ENCODE peak calls at places on chromosomes 6 and 20, in nine cellular contexts. Q, P, W, C, M, H, G, R and O are unnamed samples.
A peak's percentile ranks its signal among the peaks of the same experiment; 100 is the strongest.

GRCh38 chr6:109695468-109695867 is 4.4 kb downstream of the FIG4 start:
- DNase-seq in Q (no peak), P (no peak), W (no peak), C (peak; percentile 62), M (no peak), H (peak; percentile 41), G (no peak), R (no peak), O (no peak)

GRCh38 chr6:169577236-169577635 is 124.6 kb downstream of the WDR27 start:
- DNase-seq in Q (no peak), P (no peak), W (no peak), C (no peak), M (no peak), H (no peak), G (no peak), R (no peak), O (no peak)

GRCh38 chr6:45640811-45641210 is 263.1 kb upstream of the SUPT3H start:
- DNase-seq in Q (no peak), P (no peak), W (no peak), C (no peak), M (no peak), H (no peak), G (no peak), R (no peak), O (no peak)

GRCh38 chr6:134967711-134968110 is 17.8 kb upstream of the ALDH8A1 start:
- DNase-seq in Q (no peak), P (no peak), W (no peak), C (no peak), M (no peak), H (no peak), G (no peak), R (no peak), O (no peak)

GRCh38 chr6:5517781-5518180 is 256.5 kb downstream of the FARS2 start:
- DNase-seq in Q (no peak), P (no peak), W (no peak), C (no peak), M (no peak), H (no peak), G (no peak), R (no peak), O (no peak)

GRCh38 chr20:5127204-5127858 is 523 bp downstream of the CDS2 start:
- DNase-seq in Q (no peak), P (peak; percentile 43), W (no peak), C (peak; percentile 74), M (peak; percentile 55), H (peak; percentile 54), G (peak; percentile 26), R (peak; percentile 70), O (peak; percentile 54)

GRCh38 chr6:73929421-73929820 is 233.4 kb downstream of the CD109 start:
- DNase-seq in Q (peak; percentile 32), P (no peak), W (no peak), C (no peak), M (no peak), H (no peak), G (no peak), R (no peak), O (no peak)

GRCh38 chr6:133099573-133099972 is 141.6 kb upstream of the EYA4 start:
- DNase-seq in Q (peak; percentile 83), P (no peak), W (no peak), C (peak; percentile 63), M (no peak), H (peak; percentile 93), G (no peak), R (no peak), O (no peak)

GRCh38 chr6:161067749-161068148 is 76.2 kb downstream of the MAP3K4 start:
- DNase-seq in Q (no peak), P (no peak), W (no peak), C (no peak), M (no peak), H (no peak), G (no peak), R (no peak), O (no peak)

GRCh38 chr6:25223421-25224052 is 55.6 kb upstream of the CARMIL1 start:
- DNase-seq in Q (peak; percentile 61), P (peak; percentile 19), W (peak; percentile 45), C (peak; percentile 80), M (peak; percentile 30), H (peak; percentile 54), G (peak; percentile 57), R (peak; percentile 64), O (peak; percentile 4)

GRCh38 chr6:155188707-155189496 is 74.9 kb upstream of the CLDN20 start:
- DNase-seq in Q (no peak), P (no peak), W (no peak), C (no peak), M (no peak), H (peak; percentile 27), G (no peak), R (no peak), O (no peak)

GRCh38 chr20:10315138-10315537 is 96.5 kb downstream of the SNAP25 start:
- DNase-seq in Q (no peak), P (no peak), W (no peak), C (no peak), M (no peak), H (peak; percentile 24), G (no peak), R (no peak), O (no peak)

GRCh38 chr20:52231230-52231746 is 39.7 kb upstream of the ZFP64 start:
- DNase-seq in Q (no peak), P (no peak), W (no peak), C (no peak), M (peak; percentile 41), H (peak; percentile 98), G (no peak), R (no peak), O (no peak)

GRCh38 chr6:113111550-113111949 is 745.6 kb upstream of the MARCKS start:
- DNase-seq in Q (no peak), P (no peak), W (no peak), C (no peak), M (no peak), H (no peak), G (no peak), R (no peak), O (no peak)
- TF ChIP-seq REST in Q (no peak), P (no peak), W (no peak), C (no peak), M (no peak), H (no peak), G (no peak), R (no peak), O (no peak)

DNA sequence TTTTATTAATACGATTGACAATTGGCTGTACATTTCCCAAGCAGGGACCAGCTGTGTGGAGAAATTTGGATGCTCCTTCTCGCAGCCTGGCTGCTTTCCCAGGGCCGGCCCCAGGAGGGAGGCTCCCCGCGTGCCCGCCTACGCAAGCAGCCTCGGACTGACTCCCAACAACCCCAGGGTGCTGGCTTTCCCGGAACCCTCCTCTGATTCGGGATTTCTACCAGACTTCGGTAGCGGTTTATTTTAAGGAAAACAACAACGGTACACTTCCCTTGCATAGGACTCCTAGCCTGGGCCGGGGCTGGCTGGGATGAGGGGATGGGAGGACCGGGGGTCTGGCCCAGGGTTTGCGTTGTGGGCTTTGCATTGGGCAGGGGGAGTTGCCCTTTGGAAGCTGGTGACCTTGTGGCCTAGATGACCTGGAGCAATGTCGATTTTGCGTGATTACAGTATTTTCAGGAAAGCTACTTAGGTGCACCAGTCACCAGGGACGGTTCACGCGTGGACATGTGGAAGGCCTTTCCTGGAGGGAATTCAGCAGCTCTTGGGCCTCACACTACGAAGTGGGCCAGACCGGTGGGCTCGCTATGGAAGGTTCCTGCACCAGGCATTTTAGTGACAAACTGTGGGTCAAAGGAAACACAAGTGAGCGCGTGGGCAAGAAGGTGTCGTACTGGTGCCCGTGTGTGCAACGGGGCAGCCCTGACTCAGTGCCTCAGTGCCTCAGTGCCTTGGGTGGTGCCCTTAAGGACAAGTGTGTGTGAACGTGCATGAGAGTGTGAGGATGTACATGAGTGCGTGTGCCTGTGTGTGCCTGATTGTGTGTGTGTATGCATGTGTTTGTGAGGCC is 20.7 kb upstream of the PHACTR3 start:
- DNase-seq in Q (no peak), P (no peak), W (no peak), C (no peak), M (no peak), H (no peak), G (no peak), R (no peak), O (no peak)
- TF ChIP-seq REST in Q (no peak), P (no peak), W (no peak), C (no peak), M (no peak), H (no peak), G (no peak), R (no peak), O (no peak)

GRCh38 chr20:59094576-59094975 is 52.0 kb upstream of the PRELID3B start:
- DNase-seq in Q (no peak), P (no peak), W (no peak), C (peak; percentile 60), M (no peak), H (no peak), G (no peak), R (no peak), O (no peak)

GRCh38 chr20:59095140-59095539 is 52.6 kb upstream of the PRELID3B start:
- DNase-seq in Q (no peak), P (no peak), W (no peak), C (no peak), M (no peak), H (no peak), G (no peak), R (no peak), O (no peak)
- TF ChIP-seq REST in Q (no peak), P (no peak), W (no peak), C (no peak), M (no peak), H (no peak), G (no peak), R (no peak), O (no peak)

GRCh38 chr20:47574616-47575401 is 73.1 kb downstream of the NCOA3 start:
- DNase-seq in Q (no peak), P (no peak), W (no peak), C (peak; percentile 13), M (peak; percentile 39), H (no peak), G (peak; percentile 27), R (peak; percentile 62), O (no peak)

GRCh38 chr20:47577271-47577670 is 75.6 kb downstream of the NCOA3 start:
- DNase-seq in Q (no peak), P (no peak), W (no peak), C (no peak), M (no peak), H (no peak), G (no peak), R (no peak), O (no peak)

GRCh38 chr20:47578543-47578942 is 76.9 kb downstream of the NCOA3 start:
- DNase-seq in Q (no peak), P (no peak), W (no peak), C (no peak), M (no peak), H (no peak), G (no peak), R (no peak), O (no peak)

GRCh38 chr20:47573586-47573985 is 71.9 kb downstream of the NCOA3 start:
- DNase-seq in Q (no peak), P (no peak), W (no peak), C (peak; percentile 25), M (no peak), H (no peak), G (no peak), R (no peak), O (no peak)

DNA sequence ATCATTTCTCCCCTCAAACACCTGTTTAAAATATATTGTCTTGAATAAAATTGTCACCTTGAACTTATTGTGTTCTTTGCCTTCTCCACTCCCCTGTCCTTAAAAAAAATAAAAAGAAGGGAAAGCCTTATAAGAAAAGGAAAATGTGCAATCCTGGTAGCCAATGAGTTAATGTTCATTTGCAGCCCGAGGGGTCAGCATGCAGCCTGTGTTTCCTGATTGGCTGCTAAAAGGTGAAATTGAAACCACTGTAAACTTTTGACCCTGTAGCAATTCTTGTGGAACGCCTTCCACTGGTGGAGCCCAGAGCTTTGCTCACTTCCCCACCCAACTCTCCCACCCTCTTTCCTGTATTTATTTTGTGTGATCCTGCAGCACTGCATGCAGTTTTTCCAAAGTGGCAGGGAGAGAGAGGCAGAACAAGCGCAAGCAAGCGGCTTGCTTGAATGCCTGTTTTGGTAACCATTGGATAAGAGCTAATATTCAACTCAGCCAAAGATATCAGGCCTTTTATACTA is 74.9 kb downstream of the NCOA3 start:
- DNase-seq in Q (peak; percentile 85), P (peak; percentile 46), W (no peak), C (peak; percentile 54), M (peak; percentile 81), H (peak; percentile 97), G (peak; percentile 90), R (peak; percentile 72), O (no peak)
- TF ChIP-seq REST in Q (no peak), P (no peak), W (no peak), C (no peak), M (no peak), H (no peak), G (no peak), R (no peak), O (no peak)